ENCODE peak calls at places on chromosomes 7 and 10, in six cellular contexts. One of them, this sample, is unnamed.

GRCh38 chr10:99920901-99921300 is 88.8 kb downstream of the DNMBP start:
- DNase-seq in HCT116: no peak
- DNase-seq in H1: no peak
- DNase-seq in HepG2: no peak
- DNase-seq in GM12878: no peak
- DNase-seq in K562: no peak
- DNase-seq in this sample: no peak

GRCh38 chr10:108783897-108784296 is 1139.4 kb downstream of the XPNPEP1 start:
- DNase-seq in HCT116: peak; percentile 39
- DNase-seq in H1: peak; percentile 5
- DNase-seq in HepG2: peak; percentile 13
- DNase-seq in GM12878: peak; percentile 31
- DNase-seq in K562: peak; percentile 44
- DNase-seq in this sample: peak; percentile 10

GRCh38 chr10:29470355-29470705 is 164.4 kb downstream of the SVIL start:
- DNase-seq in HCT116: no peak
- DNase-seq in H1: peak; percentile 25
- DNase-seq in HepG2: no peak
- DNase-seq in GM12878: no peak
- DNase-seq in K562: peak; percentile 51
- DNase-seq in this sample: no peak

GRCh38 chr7:17274551-17275245 is 23.8 kb upstream of the AHR start:
- DNase-seq in HCT116: no peak
- DNase-seq in H1: no peak
- DNase-seq in HepG2: no peak
- DNase-seq in GM12878: no peak
- DNase-seq in K562: no peak
- DNase-seq in this sample: no peak

GRCh38 chr10:36094091-36094490 is 452.0 kb upstream of the FZD8 start:
- DNase-seq in HCT116: no peak
- DNase-seq in H1: no peak
- DNase-seq in HepG2: no peak
- DNase-seq in GM12878: no peak
- DNase-seq in K562: no peak
- DNase-seq in this sample: no peak

GRCh38 chr10:110918633-110919348 is at the start of gene BBIP1:
- DNase-seq in HCT116: peak; percentile 100
- DNase-seq in H1: peak; percentile 99
- DNase-seq in HepG2: peak; percentile 99
- DNase-seq in GM12878: peak; percentile 99
- DNase-seq in K562: no peak
- DNase-seq in this sample: peak; percentile 99

GRCh38 chr7:131197920-131198610 is 129.6 kb upstream of the MKLN1 start:
- DNase-seq in HCT116: no peak
- DNase-seq in H1: no peak
- DNase-seq in HepG2: no peak
- DNase-seq in GM12878: no peak
- DNase-seq in K562: no peak
- DNase-seq in this sample: no peak

GRCh38 chr10:1179346-1180070 is 123.3 kb downstream of the WDR37 start:
- DNase-seq in HCT116: no peak
- DNase-seq in H1: no peak
- DNase-seq in HepG2: no peak
- DNase-seq in GM12878: no peak
- DNase-seq in K562: no peak
- DNase-seq in this sample: no peak

GRCh38 chr10:17993361-17993760 is 41.6 kb downstream of the SLC39A12 start:
- DNase-seq in HCT116: no peak
- DNase-seq in H1: no peak
- DNase-seq in HepG2: no peak
- DNase-seq in GM12878: no peak
- DNase-seq in K562: no peak
- DNase-seq in this sample: no peak

GRCh38 chr10:50613150-50613549 is 10.6 kb downstream of the SGMS1 start:
- DNase-seq in HCT116: no peak
- DNase-seq in H1: no peak
- DNase-seq in HepG2: no peak
- DNase-seq in GM12878: no peak
- DNase-seq in K562: no peak
- DNase-seq in this sample: no peak

GRCh38 chr7:102872460-102872859 is 40.3 kb upstream of the LRRC17 start:
- DNase-seq in HCT116: no peak
- DNase-seq in H1: no peak
- DNase-seq in HepG2: no peak
- DNase-seq in GM12878: no peak
- DNase-seq in K562: no peak
- DNase-seq in this sample: no peak

GRCh38 chr7:110987130-110987693 is 103.7 kb upstream of the LRRN3 start:
- DNase-seq in HCT116: no peak
- DNase-seq in H1: no peak
- DNase-seq in HepG2: no peak
- DNase-seq in GM12878: no peak
- DNase-seq in K562: no peak
- DNase-seq in this sample: no peak

GRCh38 chr7:50821457-50821977 is 38.8 kb upstream of the GRB10 start:
- DNase-seq in HCT116: no peak
- DNase-seq in H1: no peak
- DNase-seq in HepG2: peak; percentile 56
- DNase-seq in GM12878: no peak
- DNase-seq in K562: peak; percentile 36
- DNase-seq in this sample: peak; percentile 70

GRCh38 chr10:97853006-97853405 is 3.4 kb downstream of the GOLGA7B start:
- DNase-seq in HCT116: no peak
- DNase-seq in H1: no peak
- DNase-seq in HepG2: no peak
- DNase-seq in GM12878: no peak
- DNase-seq in K562: no peak
- DNase-seq in this sample: no peak

GRCh38 chr7:315516-316265 is 25.7 kb downstream of the FOXL3 start:
- DNase-seq in HCT116: no peak
- DNase-seq in H1: no peak
- DNase-seq in HepG2: no peak
- DNase-seq in GM12878: no peak
- DNase-seq in K562: no peak
- DNase-seq in this sample: no peak

GRCh38 chr7:105387621-105388372 is 924 bp downstream of the SRPK2 start:
- DNase-seq in HCT116: no peak
- DNase-seq in H1: no peak
- DNase-seq in HepG2: peak; percentile 28
- DNase-seq in GM12878: no peak
- DNase-seq in K562: peak; percentile 81
- DNase-seq in this sample: no peak

GRCh38 chr7:26549281-26549943 is 257.8 kb downstream of the SNX10 start:
- DNase-seq in HCT116: no peak
- DNase-seq in H1: no peak
- DNase-seq in HepG2: no peak
- DNase-seq in GM12878: no peak
- DNase-seq in K562: no peak
- DNase-seq in this sample: no peak

DNA sequence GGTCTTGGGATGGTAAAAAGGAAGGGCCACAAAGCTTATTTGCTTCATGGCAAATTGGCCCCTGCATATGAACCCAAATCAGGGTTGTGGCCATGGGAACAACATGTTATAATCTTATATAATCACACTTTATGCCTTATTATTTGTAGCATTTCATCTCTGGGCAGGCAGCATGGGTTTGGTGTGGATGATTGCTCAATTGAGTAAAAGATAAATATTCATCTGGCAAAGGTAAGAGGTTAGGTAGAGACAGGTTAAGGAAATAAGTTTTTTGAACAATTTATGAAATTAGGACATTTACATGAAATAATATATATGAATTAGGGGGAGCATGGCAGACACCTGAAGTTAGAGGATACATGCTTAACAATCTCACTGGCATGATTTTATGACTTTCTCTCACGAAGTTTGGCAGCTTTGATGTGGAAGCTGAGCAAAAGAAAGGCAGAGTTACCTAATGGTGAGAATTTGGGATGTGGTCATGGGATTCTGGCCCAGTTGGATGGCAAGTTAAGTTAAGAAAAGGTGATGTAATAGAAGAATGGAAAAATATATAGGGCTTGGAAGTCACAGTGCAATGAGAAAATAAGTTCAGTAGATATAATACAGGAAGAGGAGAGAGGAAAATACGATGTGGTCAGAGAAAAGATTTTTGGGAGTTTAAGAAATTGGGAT is 88.1 kb upstream of the FAM3C start:
- DNase-seq in HCT116: no peak
- DNase-seq in H1: no peak
- DNase-seq in HepG2: no peak
- DNase-seq in GM12878: no peak
- DNase-seq in K562: no peak
- DNase-seq in this sample: no peak
- H3K27ac ChIP-seq in HCT116: no peak overlapping the region
- H3K27ac ChIP-seq in H1: no peak overlapping the region
- H3K27ac ChIP-seq in HepG2: no peak overlapping the region
- H3K27ac ChIP-seq in GM12878: no peak overlapping the region
- H3K27ac ChIP-seq in K562: no peak overlapping the region
- H3K27ac ChIP-seq in this sample: no peak overlapping the region

DNA sequence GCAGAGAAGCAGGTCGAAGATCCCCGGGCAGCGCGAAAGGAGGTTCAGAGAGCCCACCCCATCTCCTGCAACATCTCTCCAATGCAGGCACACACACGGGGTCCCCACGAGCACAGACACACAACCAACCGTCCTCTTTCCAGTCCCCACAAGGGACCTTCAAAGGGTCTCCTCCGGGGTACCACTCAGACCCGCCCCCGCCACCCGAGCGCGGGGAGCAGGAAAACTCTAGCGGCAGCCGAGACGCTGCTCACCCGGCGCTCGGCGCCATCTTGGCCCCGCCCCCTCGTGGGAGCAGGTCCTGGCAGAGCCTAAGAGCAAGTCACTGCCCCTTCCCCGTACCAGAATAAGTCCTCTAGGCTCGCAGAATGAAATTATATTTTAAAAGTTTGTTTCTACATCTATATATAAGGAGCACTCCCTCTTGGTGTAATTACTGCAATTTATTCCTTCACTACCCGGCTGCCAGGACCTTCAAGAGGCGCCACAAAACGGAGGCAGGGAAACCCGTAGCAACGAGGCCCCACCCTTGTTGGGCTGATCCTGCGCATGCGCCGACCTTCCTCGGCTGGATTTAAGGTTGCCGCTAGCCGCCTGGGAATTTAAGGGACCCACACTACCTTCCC is at the start of the genes CNPY4 and TAF6:
- DNase-seq in HCT116: peak; percentile 94
- DNase-seq in H1: peak; percentile 89
- DNase-seq in HepG2: peak; percentile 89
- DNase-seq in GM12878: peak; percentile 80
- DNase-seq in K562: peak; percentile 99
- DNase-seq in this sample: peak; percentile 95
- TF ChIP-seq CTCF in HCT116: no peak
- TF ChIP-seq CTCF in H1: peak; percentile 1
- TF ChIP-seq CTCF in HepG2: no peak
- TF ChIP-seq CTCF in GM12878: no peak
- TF ChIP-seq CTCF in K562: no peak
- TF ChIP-seq CTCF in this sample: no peak

GRCh38 chr7:116679495-116679894 is 7.5 kb downstream of the MET start:
- DNase-seq in HCT116: no peak
- DNase-seq in H1: no peak
- DNase-seq in HepG2: no peak
- DNase-seq in GM12878: no peak
- DNase-seq in K562: no peak
- DNase-seq in this sample: no peak

GRCh38 chr7:116686812-116687419 is 14.9 kb downstream of the MET start:
- DNase-seq in HCT116: no peak
- DNase-seq in H1: no peak
- DNase-seq in HepG2: peak; percentile 70
- DNase-seq in GM12878: no peak
- DNase-seq in K562: no peak
- DNase-seq in this sample: no peak

GRCh38 chr7:116687801-116688201 is 15.8 kb downstream of the MET start:
- DNase-seq in HCT116: peak; percentile 73
- DNase-seq in H1: no peak
- DNase-seq in HepG2: peak; percentile 10
- DNase-seq in GM12878: no peak
- DNase-seq in K562: no peak
- DNase-seq in this sample: peak; percentile 72

GRCh38 chr7:116686033-116686432 is 14.0 kb downstream of the MET start:
- DNase-seq in HCT116: no peak
- DNase-seq in H1: no peak
- DNase-seq in HepG2: peak; percentile 30
- DNase-seq in GM12878: no peak
- DNase-seq in K562: no peak
- DNase-seq in this sample: no peak

DNA sequence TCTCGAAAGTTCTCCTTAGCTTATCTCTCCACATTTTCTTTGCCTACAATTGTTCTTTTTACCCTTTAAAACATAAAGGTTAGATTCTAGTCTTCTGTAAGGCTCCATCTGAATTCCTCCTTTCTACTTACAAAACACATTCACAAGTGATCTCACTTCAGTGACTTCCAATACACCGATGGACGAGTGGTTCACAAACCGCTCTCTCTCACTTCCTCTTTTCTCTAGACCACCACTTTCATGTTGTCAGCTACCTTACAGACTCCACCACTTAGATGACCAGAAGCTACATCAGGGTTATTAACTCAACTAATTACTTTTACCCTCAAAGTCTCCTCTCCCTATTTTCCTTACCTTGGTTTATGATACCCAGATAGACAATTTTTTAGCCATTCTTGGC is 11.8 kb downstream of the MET start:
- DNase-seq in HCT116: no peak
- DNase-seq in H1: no peak
- DNase-seq in HepG2: no peak
- DNase-seq in GM12878: peak; percentile 58
- DNase-seq in K562: no peak
- DNase-seq in this sample: no peak
- TF ChIP-seq SIN3A in HCT116: no peak
- TF ChIP-seq SIN3A in H1: no peak
- TF ChIP-seq SIN3A in HepG2: no peak
- TF ChIP-seq SIN3A in GM12878: no peak
- TF ChIP-seq SIN3A in K562: no peak
- TF ChIP-seq SIN3A in this sample: no peak

GRCh38 chr10:84188815-84189214 is 5.5 kb upstream of the CDHR1 start:
- DNase-seq in HCT116: no peak
- DNase-seq in H1: no peak
- DNase-seq in HepG2: no peak
- DNase-seq in GM12878: no peak
- DNase-seq in K562: no peak
- DNase-seq in this sample: no peak
- H3K27ac ChIP-seq in HCT116: no peak overlapping the region
- H3K27ac ChIP-seq in H1: no peak overlapping the region
- H3K27ac ChIP-seq in HepG2: no peak overlapping the region
- H3K27ac ChIP-seq in GM12878: no peak overlapping the region
- H3K27ac ChIP-seq in K562: no peak overlapping the region
- H3K27ac ChIP-seq in this sample: no peak overlapping the region

GRCh38 chr10:10545771-10546170 is 471.9 kb upstream of the CELF2 start:
- DNase-seq in HCT116: no peak
- DNase-seq in H1: no peak
- DNase-seq in HepG2: no peak
- DNase-seq in GM12878: no peak
- DNase-seq in K562: no peak
- DNase-seq in this sample: no peak
- TF ChIP-seq CTCF in HCT116: no peak
- TF ChIP-seq CTCF in H1: no peak
- TF ChIP-seq CTCF in HepG2: no peak
- TF ChIP-seq CTCF in GM12878: no peak
- TF ChIP-seq CTCF in K562: no peak
- TF ChIP-seq CTCF in this sample: no peak

GRCh38 chr7:13077466-13077865 is 390.0 kb downstream of the ARL4A start:
- DNase-seq in HCT116: no peak
- DNase-seq in H1: no peak
- DNase-seq in HepG2: no peak
- DNase-seq in GM12878: no peak
- DNase-seq in K562: no peak
- DNase-seq in this sample: no peak
- TF ChIP-seq SIN3A in HCT116: no peak
- TF ChIP-seq SIN3A in H1: no peak
- TF ChIP-seq SIN3A in HepG2: no peak
- TF ChIP-seq SIN3A in GM12878: no peak
- TF ChIP-seq SIN3A in K562: no peak
- TF ChIP-seq SIN3A in this sample: no peak

This sample was measured in Panc1.